ENCODE peak calls at places on chromosome 21, in six cellular contexts. One of them, this sample, is unnamed.
A peak's percentile ranks its signal among the peaks of the same experiment; 100 is the strongest.

GRCh38 chr21:31198575-31198974 is 145.5 kb downstream of the TIAM1 start:
- DNase-seq in cardiac muscle cell: peak; percentile 66
- DNase-seq in BE2C: no peak
- DNase-seq in GM23338: peak; percentile 71
- DNase-seq in tibial artery: no peak
- DNase-seq in HCT116: peak; percentile 48
- DNase-seq in this sample: peak; percentile 33

GRCh38 chr21:16422702-16423101 is 692.9 kb downstream of the USP25 start:
- DNase-seq in cardiac muscle cell: no peak
- DNase-seq in BE2C: no peak
- DNase-seq in GM23338: no peak
- DNase-seq in tibial artery: no peak
- DNase-seq in HCT116: no peak
- DNase-seq in this sample: no peak

GRCh38 chr21:18350216-18350615 is 53.4 kb downstream of the TMPRSS15 start:
- DNase-seq in cardiac muscle cell: no peak
- DNase-seq in BE2C: no peak
- DNase-seq in GM23338: no peak
- DNase-seq in tibial artery: no peak
- DNase-seq in HCT116: no peak
- DNase-seq in this sample: no peak

GRCh38 chr21:31917108-31917507 is 44.3 kb downstream of the HUNK start:
- DNase-seq in cardiac muscle cell: no peak
- DNase-seq in BE2C: no peak
- DNase-seq in GM23338: no peak
- DNase-seq in tibial artery: no peak
- DNase-seq in HCT116: no peak
- DNase-seq in this sample: no peak

GRCh38 chr21:41752231-41752681 is 14.6 kb downstream of the RIPK4 start:
- DNase-seq in cardiac muscle cell: no peak
- DNase-seq in BE2C: no peak
- DNase-seq in GM23338: no peak
- DNase-seq in tibial artery: no peak
- DNase-seq in HCT116: no peak
- DNase-seq in this sample: no peak

GRCh38 chr21:32249551-32250280 is 29.1 kb downstream of the MIS18A start:
- DNase-seq in cardiac muscle cell: no peak
- DNase-seq in BE2C: no peak
- DNase-seq in GM23338: no peak
- DNase-seq in tibial artery: no peak
- DNase-seq in HCT116: no peak
- DNase-seq in this sample: no peak

GRCh38 chr21:31352841-31353240 is 8.8 kb upstream of the TIAM1 start:
- DNase-seq in cardiac muscle cell: no peak
- DNase-seq in BE2C: no peak
- DNase-seq in GM23338: no peak
- DNase-seq in tibial artery: no peak
- DNase-seq in HCT116: no peak
- DNase-seq in this sample: no peak

GRCh38 chr21:16578912-16579311 is 849.1 kb downstream of the USP25 start:
- DNase-seq in cardiac muscle cell: peak; percentile 14
- DNase-seq in BE2C: no peak
- DNase-seq in GM23338: no peak
- DNase-seq in tibial artery: no peak
- DNase-seq in HCT116: no peak
- DNase-seq in this sample: no peak

GRCh38 chr21:42763578-42764442 is 110.4 kb downstream of the PDE9A start:
- DNase-seq in cardiac muscle cell: no peak
- DNase-seq in BE2C: no peak
- DNase-seq in GM23338: no peak
- DNase-seq in tibial artery: no peak
- DNase-seq in HCT116: no peak
- DNase-seq in this sample: no peak

GRCh38 chr21:20004353-20004752 is 993.9 kb upstream of the NCAM2 start:
- DNase-seq in cardiac muscle cell: no peak
- DNase-seq in BE2C: no peak
- DNase-seq in GM23338: peak; percentile 28
- DNase-seq in tibial artery: no peak
- DNase-seq in HCT116: no peak
- DNase-seq in this sample: no peak

DNA sequence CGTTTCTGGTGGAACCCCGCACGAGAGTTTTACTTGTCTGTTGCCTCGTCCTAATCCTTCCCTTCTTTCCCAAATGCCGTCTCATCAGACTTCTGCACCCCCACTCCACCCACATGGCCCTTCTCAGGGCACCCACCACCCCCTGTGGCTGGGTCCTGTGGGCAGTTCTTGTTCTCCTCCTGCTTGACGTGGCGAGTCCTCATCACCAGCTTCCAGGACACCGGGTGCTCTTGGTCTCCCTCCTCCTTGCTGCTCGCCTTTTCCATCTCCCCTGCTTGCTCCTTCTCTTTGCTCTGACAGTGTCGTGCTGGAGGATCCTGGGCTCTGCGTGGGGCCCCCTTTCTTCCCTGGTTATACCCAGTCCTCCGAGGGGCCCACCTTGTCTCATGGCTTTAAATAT is 51.8 kb downstream of the B3GALT5 start:
- DNase-seq in cardiac muscle cell: no peak
- DNase-seq in BE2C: no peak
- DNase-seq in GM23338: no peak
- DNase-seq in tibial artery: no peak
- DNase-seq in HCT116: no peak
- DNase-seq in this sample: no peak
- TF ChIP-seq CTCF in cardiac muscle cell: no peak
- TF ChIP-seq CTCF in BE2C: no peak
- TF ChIP-seq CTCF in GM23338: no peak
- TF ChIP-seq CTCF in tibial artery: no peak
- TF ChIP-seq CTCF in HCT116: no peak
- TF ChIP-seq CTCF in this sample: no peak

GRCh38 chr21:38496224-38496623 is 2.1 kb downstream of the ERG start:
- DNase-seq in cardiac muscle cell: no peak
- DNase-seq in BE2C: no peak
- DNase-seq in GM23338: no peak
- DNase-seq in tibial artery: no peak
- DNase-seq in HCT116: no peak
- DNase-seq in this sample: no peak
- H3K4me3 ChIP-seq in cardiac muscle cell: no peak overlapping the region
- H3K4me3 ChIP-seq in BE2C: no peak overlapping the region
- H3K4me3 ChIP-seq in GM23338: no peak overlapping the region
- H3K4me3 ChIP-seq in tibial artery: peak overlapping the region; percentile 18
- H3K4me3 ChIP-seq in HCT116: no peak overlapping the region
- H3K4me3 ChIP-seq in this sample: no peak overlapping the region

GRCh38 chr21:21101911-21102310 is 103.7 kb downstream of the NCAM2 start:
- DNase-seq in cardiac muscle cell: peak; percentile 61
- DNase-seq in BE2C: peak; percentile 55
- DNase-seq in GM23338: peak; percentile 76
- DNase-seq in tibial artery: no peak
- DNase-seq in HCT116: no peak
- DNase-seq in this sample: no peak
- TF ChIP-seq CTCF in cardiac muscle cell: peak; percentile 48
- TF ChIP-seq CTCF in BE2C: peak; percentile 85
- TF ChIP-seq CTCF in GM23338: peak; percentile 87
- TF ChIP-seq CTCF in tibial artery: no peak
- TF ChIP-seq CTCF in HCT116: no peak
- TF ChIP-seq CTCF in this sample: peak; percentile 40

GRCh38 chr21:46131721-46132651 is 23.4 kb downstream of the FTCD start:
- DNase-seq in cardiac muscle cell: no peak
- DNase-seq in BE2C: no peak
- DNase-seq in GM23338: no peak
- DNase-seq in tibial artery: no peak
- DNase-seq in HCT116: no peak
- DNase-seq in this sample: no peak
- H3K4me3 ChIP-seq in cardiac muscle cell: no peak overlapping the region
- H3K4me3 ChIP-seq in BE2C: no peak overlapping the region
- H3K4me3 ChIP-seq in GM23338: no peak overlapping the region
- H3K4me3 ChIP-seq in tibial artery: no peak overlapping the region
- H3K4me3 ChIP-seq in HCT116: no peak overlapping the region
- H3K4me3 ChIP-seq in this sample: no peak overlapping the region

DNA sequence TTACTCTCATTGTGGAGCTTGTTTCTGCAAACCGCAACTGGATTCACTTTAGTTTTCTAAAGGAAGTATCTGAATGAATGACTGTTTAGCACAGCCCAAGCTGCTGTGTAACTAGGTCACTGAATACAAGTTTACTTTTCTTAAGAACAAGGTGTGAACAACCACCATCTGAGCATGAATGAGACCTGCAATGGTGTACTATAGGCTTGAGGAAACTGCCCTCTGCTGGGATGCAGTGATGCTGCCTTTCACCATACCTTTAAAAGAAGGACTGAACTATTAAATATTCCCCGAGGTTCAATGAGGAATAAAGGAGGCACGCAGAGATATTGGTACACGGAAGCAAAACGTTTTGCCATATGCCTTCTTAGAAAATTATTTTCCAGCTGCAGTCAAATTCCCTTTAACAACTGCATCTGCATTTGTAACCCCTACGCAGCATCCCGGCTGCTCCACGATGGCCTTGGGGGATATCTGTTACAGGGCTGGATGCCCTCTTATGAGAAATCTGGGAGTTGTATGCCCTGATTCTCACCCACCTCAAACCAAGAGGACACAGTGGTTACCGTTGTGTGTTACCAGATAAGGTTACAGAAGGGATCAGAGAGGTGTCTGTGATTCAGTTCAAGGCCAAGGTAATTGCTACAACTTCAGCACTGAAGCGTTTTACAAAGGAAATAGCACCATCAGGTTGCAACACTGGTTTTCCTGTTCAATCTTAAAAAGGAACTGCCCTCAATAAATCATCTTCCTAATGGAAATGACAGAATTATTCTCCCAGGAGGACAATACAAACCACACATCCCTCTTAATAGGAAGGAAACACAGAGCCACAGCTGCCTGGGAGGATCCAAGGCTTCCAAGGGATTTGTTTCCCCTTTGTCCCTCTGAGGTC is 470.5 kb downstream of the LTN1 start:
- DNase-seq in cardiac muscle cell: peak; percentile 49
- DNase-seq in BE2C: peak; percentile 67
- DNase-seq in GM23338: peak; percentile 45
- DNase-seq in tibial artery: no peak
- DNase-seq in HCT116: no peak
- DNase-seq in this sample: no peak
- TF ChIP-seq CTCF in cardiac muscle cell: peak; percentile 43
- TF ChIP-seq CTCF in BE2C: peak; percentile 82
- TF ChIP-seq CTCF in GM23338: peak; percentile 68
- TF ChIP-seq CTCF in tibial artery: peak; percentile 12
- TF ChIP-seq CTCF in HCT116: no peak
- TF ChIP-seq CTCF in this sample: peak; percentile 70

GRCh38 chr21:45455321-45456013 is 50.5 kb downstream of the COL18A1 start:
- DNase-seq in cardiac muscle cell: no peak
- DNase-seq in BE2C: peak; percentile 47
- DNase-seq in GM23338: no peak
- DNase-seq in tibial artery: no peak
- DNase-seq in HCT116: no peak
- DNase-seq in this sample: peak; percentile 36
- H3K4me3 ChIP-seq in cardiac muscle cell: no peak overlapping the region
- H3K4me3 ChIP-seq in BE2C: no peak overlapping the region
- H3K4me3 ChIP-seq in GM23338: no peak overlapping the region
- H3K4me3 ChIP-seq in tibial artery: peak overlapping the region; percentile 52
- H3K4me3 ChIP-seq in HCT116: no peak overlapping the region
- H3K4me3 ChIP-seq in this sample: peak overlapping the region; percentile 31

GRCh38 chr21:37079211-37079824 is 6.3 kb downstream of the TTC3 start:
- DNase-seq in cardiac muscle cell: no peak
- DNase-seq in BE2C: no peak
- DNase-seq in GM23338: peak; percentile 28
- DNase-seq in tibial artery: no peak
- DNase-seq in HCT116: no peak
- DNase-seq in this sample: no peak
- TF ChIP-seq CTCF in cardiac muscle cell: peak; percentile 22
- TF ChIP-seq CTCF in BE2C: peak; percentile 32
- TF ChIP-seq CTCF in GM23338: peak; percentile 36
- TF ChIP-seq CTCF in tibial artery: no peak
- TF ChIP-seq CTCF in HCT116: peak; percentile 56
- TF ChIP-seq CTCF in this sample: no peak

GRCh38 chr21:27448960-27449359 is 482.1 kb upstream of the ADAMTS5 start:
- DNase-seq in cardiac muscle cell: no peak
- DNase-seq in BE2C: no peak
- DNase-seq in GM23338: no peak
- DNase-seq in tibial artery: no peak
- DNase-seq in HCT116: no peak
- DNase-seq in this sample: no peak
- H3K4me3 ChIP-seq in cardiac muscle cell: no peak overlapping the region
- H3K4me3 ChIP-seq in BE2C: no peak overlapping the region
- H3K4me3 ChIP-seq in GM23338: no peak overlapping the region
- H3K4me3 ChIP-seq in tibial artery: no peak overlapping the region
- H3K4me3 ChIP-seq in HCT116: no peak overlapping the region
- H3K4me3 ChIP-seq in this sample: no peak overlapping the region